ENCODE peak calls at places on chromosomes 13 and 19, in seven cellular contexts. U is WTC11; T is GM12878; Z is CD4-positive, CD25-positive, alpha-beta regulatory T cell; C is omental fat pad; A is stomach; F is EL. P is an unnamed sample.

GRCh38 chr13:33543631-33544030 is 258.1 kb upstream of the STARD13 start:
- DNase-seq in U (no peak), T (no peak), Z (no peak), C (no peak), A (no peak), F (no peak), P (peak)

GRCh38 chr13:33642374-33643065 is 175.4 kb upstream of the RFC3 start:
- DNase-seq in U (no peak), T (no peak), Z (no peak), C (no peak), A (no peak), F (peak), P (no peak)

GRCh38 chr19:55365922-55366321 is 2.9 kb upstream of the GARIN5B start:
- DNase-seq in U (no peak), T (no peak), Z (no peak), C (no peak), A (no peak), F (no peak), P (no peak)

GRCh38 chr19:15072930-15073647 is 8.9 kb upstream of the OR1I1 start:
- DNase-seq in U (peak), T (no peak), Z (no peak), C (no peak), A (no peak), F (peak), P (no peak)

GRCh38 chr13:98648676-98649075 is 71.8 kb upstream of the STK24 start:
- DNase-seq in U (no peak), T (no peak), Z (no peak), C (no peak), A (no peak), F (no peak), P (no peak)

GRCh38 chr19:46296722-46297431 is at the start of gene HIF3A:
- DNase-seq in U (peak), T (no peak), Z (no peak), C (no peak), A (peak), F (peak), P (peak)

GRCh38 chr13:114068723-114069322 is 63.6 kb downstream of the RASA3 start:
- DNase-seq in U (peak), T (no peak), Z (no peak), C (no peak), A (no peak), F (peak), P (no peak)

GRCh38 chr13:104937881-104938280 is 1597.6 kb downstream of the EFNB2 start:
- DNase-seq in U (no peak), T (no peak), Z (no peak), C (no peak), A (no peak), F (peak), P (no peak)

GRCh38 chr13:109933476-109933875 is 147.1 kb upstream of the IRS2 start:
- DNase-seq in U (no peak), T (no peak), Z (no peak), C (no peak), A (no peak), F (no peak), P (no peak)

GRCh38 chr19:49255674-49256073 is 69.3 kb downstream of the SLC6A16 start:
- DNase-seq in U (no peak), T (no peak), Z (no peak), C (no peak), A (no peak), F (no peak), P (no peak)

GRCh38 chr13:21949818-21950429 is 279.1 kb downstream of the FGF9 start:
- DNase-seq in U (no peak), T (no peak), Z (no peak), C (no peak), A (no peak), F (no peak), P (peak)

GRCh38 chr19:14112051-14112808 is 5.3 kb downstream of the PRKACA start:
- DNase-seq in U (no peak), T (no peak), Z (no peak), C (no peak), A (no peak), F (no peak), P (no peak)

GRCh38 chr19:13574933-13575332 is 68.7 kb upstream of the CACNA1A start:
- DNase-seq in U (peak), T (no peak), Z (no peak), C (no peak), A (no peak), F (no peak), P (no peak)

GRCh38 chr13:37617162-37617561 is 18.6 kb upstream of the POSTN start:
- DNase-seq in U (no peak), T (no peak), Z (no peak), C (no peak), A (no peak), F (peak), P (no peak)

GRCh38 chr19:33207040-33207620 is 13.0 kb downstream of the LRP3 start:
- DNase-seq in U (no peak), T (no peak), Z (no peak), C (no peak), A (no peak), F (no peak), P (no peak)

GRCh38 chr13:44197791-44198770 is 175.5 kb upstream of the SERP2 start:
- DNase-seq in U (no peak), T (peak), Z (no peak), C (no peak), A (no peak), F (peak), P (peak)

P was measured in DMS153.